ENCODE peak calls at places on chromosomes 13 and 19, in six cellular contexts. C, T, U, L, R and A are unnamed samples.

GRCh38 chr13:73914119-73914518 is 220.1 kb downstream of the KLF12 start:
- DNase-seq in U (no peak), L (no peak), R (no peak), T (peak), C (no peak), A (peak)

GRCh38 chr19:8511573-8512101 is 2.3 kb downstream of the ZNF414 start:
- DNase-seq in L (no peak), U (no peak), R (no peak), C (no peak), T (no peak), A (no peak)

GRCh38 chr13:20828540-20829364 is 55.0 kb upstream of the EEF1AKMT1 start:
- DNase-seq in C (peak), L (peak), R (peak), T (peak), U (peak), A (peak)

GRCh38 chr13:29923554-29924481 is 73.4 kb upstream of the UBL3 start:
- DNase-seq in T (peak), R (peak), U (peak), L (peak), C (peak), A (peak)

GRCh38 chr13:105272660-105273631 is 1262.5 kb downstream of the EFNB2 start:
- DNase-seq in R (no peak), L (no peak), T (no peak), C (peak), U (no peak), A (no peak)

GRCh38 chr19:52102163-52102562 is 6.6 kb upstream of the ZNF841 start:
- DNase-seq in U (no peak), R (no peak), L (no peak), C (no peak), T (no peak), A (no peak)

GRCh38 chr19:42191855-42192254 is 25.6 kb downstream of the DEDD2 start:
- DNase-seq in C (no peak), T (peak), R (peak), L (no peak), U (no peak), A (peak)

GRCh38 chr13:48831248-48831647 is 144.5 kb upstream of the FNDC3A start:
- DNase-seq in U (no peak), L (no peak), R (no peak), C (no peak), T (peak), A (no peak)

GRCh38 chr19:24074720-24075119 is 12.3 kb upstream of the ZNF254 start:
- DNase-seq in T (peak), R (peak), L (no peak), C (no peak), U (no peak), A (peak)

GRCh38 chr13:106129273-106129672 is 406.2 kb downstream of the EFNB2 start:
- DNase-seq in T (no peak), C (no peak), L (no peak), R (peak), U (no peak), A (no peak)

DNA sequence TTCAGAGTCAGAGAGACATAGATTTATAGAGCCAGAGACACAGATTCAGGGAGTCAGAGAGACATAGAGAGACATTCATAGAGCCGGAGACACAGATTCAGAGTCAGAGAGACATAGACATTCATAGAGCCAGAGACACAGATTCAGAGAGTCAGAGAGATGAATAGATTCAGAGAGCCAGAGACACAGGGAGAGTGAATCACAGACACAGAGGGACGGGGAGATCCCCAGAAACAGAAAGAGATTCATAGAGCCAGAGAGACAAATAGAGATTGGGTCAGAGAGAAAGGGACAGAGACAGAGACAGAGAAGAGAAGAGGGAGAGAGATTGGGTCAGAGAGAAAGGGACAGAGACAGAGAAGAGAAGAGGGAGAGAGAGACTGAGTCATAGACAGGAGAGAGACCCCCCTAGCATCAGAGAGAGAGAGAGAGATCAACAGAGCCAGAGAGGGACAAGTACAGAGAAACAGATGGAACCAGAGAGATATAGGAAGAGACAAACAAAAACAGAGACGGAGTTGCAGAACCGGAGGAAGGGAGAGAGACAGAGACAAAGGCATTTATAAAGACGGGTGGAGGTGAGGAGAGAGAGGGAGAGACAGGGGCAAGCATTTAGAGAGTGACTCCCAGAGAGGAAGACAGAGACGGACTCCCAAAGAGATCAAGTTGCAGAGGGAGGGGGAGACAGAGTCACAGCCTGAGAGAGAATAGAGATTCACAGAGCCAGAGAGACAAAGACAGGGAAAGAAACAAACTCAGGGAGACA is 1.1 kb upstream of the PRKCG start:
- DNase-seq in R (no peak), U (no peak), T (no peak), C (peak), L (no peak), A (no peak)
- H3K4me3 ChIP-seq in R (peak), U (no peak), T (no peak), C (peak), L (no peak), A (peak)

GRCh38 chr19:53882391-53883050 is 524 bp downstream of the PRKCG start:
- DNase-seq in T (no peak), U (no peak), L (no peak), C (no peak), R (no peak), A (no peak)

GRCh38 chr19:53883741-53884140 is 1.7 kb downstream of the PRKCG start:
- DNase-seq in T (no peak), L (no peak), C (no peak), U (no peak), R (no peak), A (no peak)

GRCh38 chr19:53883231-53883661 is 1.2 kb downstream of the PRKCG start:
- DNase-seq in U (no peak), C (peak), T (no peak), L (no peak), R (no peak), A (no peak)

GRCh38 chr19:53879145-53880037 is 2.6 kb upstream of the PRKCG start:
- DNase-seq in U (peak), T (peak), C (peak), R (peak), L (peak), A (peak)

GRCh38 chr19:53881482-53882390 is at the start of gene PRKCG:
- DNase-seq in C (peak), R (peak), U (peak), T (no peak), L (no peak), A (no peak)
- TF ChIP-seq CTCF in C (peak), R (peak), U (peak), T (no peak), L (peak), A (peak)

GRCh38 chr19:3187662-3188511 is 2.2 kb downstream of the NCLN start:
- DNase-seq in L (no peak), T (no peak), C (no peak), U (no peak), R (no peak), A (no peak)
- H3K4me3 ChIP-seq in L (no peak), T (no peak), C (no peak), U (no peak), R (peak), A (no peak)

DNA sequence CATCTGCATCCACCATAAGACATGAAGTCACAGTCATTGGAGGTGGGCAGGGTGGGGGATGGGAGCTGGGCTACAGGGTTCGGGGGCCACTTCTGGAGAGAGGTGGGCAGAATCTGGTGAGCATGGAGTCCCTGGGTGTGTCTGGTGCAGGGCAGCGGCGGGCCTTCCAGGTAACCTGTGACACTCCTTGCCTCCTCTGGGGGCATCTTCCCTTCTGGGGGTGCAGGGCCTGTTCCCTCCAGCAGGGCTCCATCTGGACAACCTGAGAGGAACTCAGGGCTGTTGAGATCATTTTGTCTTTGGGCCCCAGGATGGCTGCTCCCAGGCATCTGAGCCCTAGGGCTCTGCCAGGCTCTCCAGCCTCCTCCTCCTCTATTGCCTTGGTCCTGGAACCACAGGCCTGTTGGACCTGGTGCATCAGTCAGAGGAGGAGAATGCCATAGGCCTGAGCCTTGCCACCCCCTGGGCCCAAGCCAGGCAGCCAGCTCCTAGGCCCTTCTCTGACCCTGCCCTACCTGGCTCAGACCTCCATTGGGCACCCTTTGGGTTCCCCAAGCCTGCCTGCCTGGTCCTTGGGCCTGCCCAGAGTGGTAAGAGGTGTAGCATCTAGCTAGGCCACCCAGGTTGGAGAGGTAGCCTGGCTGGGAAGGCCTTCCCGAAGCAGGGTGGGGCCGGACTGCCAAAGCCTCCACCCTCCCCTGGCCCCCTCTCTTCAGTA is 13.4 kb downstream of the LYL1 start:
- DNase-seq in R (peak), L (no peak), T (no peak), C (peak), U (no peak), A (no peak)
- TF ChIP-seq CTCF in R (peak), L (peak), T (peak), C (peak), U (no peak), A (peak)